ENCODE peak calls at places on chromosomes 3 and 15, in ten cellular contexts. H is AG10803; P is ovary; G is astrocyte of the spinal cord; L is AG04450; U is left lung; T is naive thymus-derived CD4-positive, alpha-beta T cell; S is upper lobe of left lung; A is spleen; D is psoas muscle. W is an unnamed sample.

GRCh38 chr3:69791111-69791510 is 51.8 kb downstream of the MITF start:
- DNase-seq in H (peak; percentile 85), P (peak; percentile 77), G (peak; percentile 59), L (no peak), U (peak; percentile 83), T (no peak), S (no peak), A (no peak), D (peak; percentile 83), W (no peak)

GRCh38 chr3:127734754-127735473 is 62.2 kb downstream of the ABTB1 start:
- DNase-seq in H (peak; percentile 99), P (no peak), G (peak; percentile 99), L (peak; percentile 85), U (peak; percentile 56), T (no peak), S (no peak), A (peak; percentile 66), D (peak; percentile 56), W (no peak)

GRCh38 chr3:127735767-127736693 is 63.3 kb downstream of the ABTB1 start:
- DNase-seq in H (peak; percentile 80), P (peak; percentile 27), G (peak; percentile 85), L (peak; percentile 44), U (no peak), T (no peak), S (no peak), A (peak; percentile 73), D (no peak), W (no peak)

GRCh38 chr3:76065975-76066374 is 280.6 kb upstream of the ZNF717 start:
- DNase-seq in H (no peak), P (no peak), G (no peak), L (no peak), U (no peak), T (no peak), S (no peak), A (no peak), D (no peak), W (no peak)

GRCh38 chr15:73992594-73992898 is 451 bp upstream of the STOML1 start:
- DNase-seq in H (no peak), P (no peak), G (no peak), L (no peak), U (no peak), T (no peak), S (no peak), A (no peak), D (no peak), W (no peak)

GRCh38 chr15:50979041-50979440 is 70.6 kb downstream of the AP4E1 start:
- DNase-seq in H (peak; percentile 29), P (no peak), G (peak; percentile 47), L (no peak), U (no peak), T (no peak), S (no peak), A (no peak), D (no peak), W (no peak)

GRCh38 chr15:89781891-89782618 is 5.9 kb downstream of the MESP2 start:
- DNase-seq in H (peak; percentile 66), P (no peak), G (peak; percentile 55), L (no peak), U (no peak), T (no peak), S (no peak), A (peak; percentile 48), D (no peak), W (no peak)

GRCh38 chr3:58899159-58899952 is 150.5 kb downstream of the CFAP20DC start:
- DNase-seq in H (peak; percentile 25), P (peak; percentile 19), G (peak; percentile 1), L (no peak), U (peak; percentile 34), T (no peak), S (no peak), A (peak; percentile 76), D (peak; percentile 27), W (peak; percentile 5)

GRCh38 chr3:155032918-155033317 is 47.2 kb upstream of the MME start:
- DNase-seq in H (peak; percentile 76), P (no peak), G (peak; percentile 51), L (peak; percentile 16), U (no peak), T (no peak), S (no peak), A (no peak), D (no peak), W (no peak)

GRCh38 chr3:33115024-33115768 is 1.4 kb downstream of the CRTAP start:
- DNase-seq in H (peak; percentile 88), P (peak; percentile 66), G (peak; percentile 89), L (peak; percentile 36), U (peak; percentile 90), T (no peak), S (no peak), A (peak; percentile 80), D (peak; percentile 78), W (no peak)

GRCh38 chr15:59443341-59444081 is 5.5 kb downstream of the FAM81A start:
- DNase-seq in H (no peak), P (no peak), G (no peak), L (no peak), U (no peak), T (no peak), S (no peak), A (no peak), D (no peak), W (no peak)

GRCh38 chr3:126509565-126510322 is 7.8 kb downstream of the UROC1 start:
- DNase-seq in H (no peak), P (no peak), G (no peak), L (no peak), U (peak; percentile 29), T (no peak), S (no peak), A (peak; percentile 53), D (no peak), W (no peak)

GRCh38 chr3:186815490-186815889 is 9.2 kb upstream of the RFC4 start:
- DNase-seq in H (peak; percentile 75), P (no peak), G (peak; percentile 37), L (no peak), U (no peak), T (no peak), S (no peak), A (no peak), D (no peak), W (peak; percentile 17)

GRCh38 chr15:100687532-100688215 is 85.3 kb downstream of the ASB7 start:
- DNase-seq in H (peak; percentile 81), P (no peak), G (peak; percentile 85), L (no peak), U (no peak), T (no peak), S (no peak), A (no peak), D (no peak), W (no peak)

GRCh38 chr3:189270248-189270832 is 98.6 kb downstream of the TPRG1 start:
- DNase-seq in H (peak; percentile 89), P (no peak), G (peak; percentile 85), L (peak; percentile 48), U (peak; percentile 55), T (no peak), S (no peak), A (no peak), D (peak; percentile 32), W (peak; percentile 22)

GRCh38 chr3:183491109-183491922 is 62.9 kb upstream of the MCF2L2 start:
- DNase-seq in H (no peak), P (no peak), G (no peak), L (no peak), U (no peak), T (no peak), S (peak; percentile 32), A (no peak), D (no peak), W (no peak)

GRCh38 chr15:70479785-70480184 is 283.6 kb downstream of the UACA start:
- DNase-seq in H (no peak), P (no peak), G (no peak), L (no peak), U (no peak), T (no peak), S (no peak), A (peak; percentile 33), D (no peak), W (no peak)

GRCh38 chr15:28979208-28979891 is 93.6 kb downstream of the APBA2 start:
- DNase-seq in H (no peak), P (no peak), G (no peak), L (no peak), U (no peak), T (no peak), S (no peak), A (peak; percentile 48), D (no peak), W (no peak)

DNA sequence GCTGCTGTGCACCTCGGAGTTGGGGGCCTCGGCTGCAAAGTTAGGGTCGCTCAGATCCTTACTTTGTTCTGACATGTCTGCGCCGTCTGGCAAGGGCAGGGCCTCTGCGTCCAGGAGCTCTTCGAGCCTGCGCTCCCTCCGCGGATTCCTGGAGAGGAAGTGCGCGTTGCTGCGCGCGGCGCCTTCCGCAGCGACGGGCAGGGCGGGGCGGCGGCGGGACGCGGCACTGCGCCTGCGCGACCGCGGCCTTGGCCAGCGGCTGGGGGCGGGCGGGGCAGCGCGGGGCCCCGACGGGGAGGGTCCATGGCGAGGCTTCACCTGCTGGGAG is at the start of gene NDN:
- DNase-seq in H (peak; percentile 64), P (peak; percentile 71), G (peak; percentile 37), L (no peak), U (peak; percentile 35), T (no peak), S (peak; percentile 92), A (no peak), D (peak; percentile 42), W (peak; percentile 37)
- H3K4me3 ChIP-seq in H (peak within 1 kb of the TSS; percentile 65), P (peak within 1 kb of the TSS; percentile 55), G (peak within 1 kb of the TSS; percentile 55), L (peak within 1 kb of the TSS; percentile 66), U (peak within 1 kb of the TSS; percentile 41), T (no peak within 1 kb of the TSS), S (peak within 1 kb of the TSS; percentile 26), A (peak within 1 kb of the TSS; percentile 21), D (peak within 1 kb of the TSS; percentile 63), W (peak within 1 kb of the TSS; percentile 61)

GRCh38 chr3:98969295-98969694 is 67.8 kb upstream of the DCBLD2 start:
- DNase-seq in H (no peak), P (no peak), G (no peak), L (no peak), U (no peak), T (no peak), S (no peak), A (no peak), D (no peak), W (no peak)
- H3K4me3 ChIP-seq in H (no peak overlapping the region), P (no peak overlapping the region), G (no peak overlapping the region), L (no peak overlapping the region), U (no peak overlapping the region), T (no peak overlapping the region), S (no peak overlapping the region), A (no peak overlapping the region), D (no peak overlapping the region), W (no peak overlapping the region)

GRCh38 chr3:147613710-147614109 is 204.5 kb downstream of the ZIC1 start:
- DNase-seq in H (no peak), P (no peak), G (peak; percentile 61), L (no peak), U (no peak), T (no peak), S (no peak), A (no peak), D (no peak), W (no peak)
- H3K4me3 ChIP-seq in H (no peak overlapping the region), P (no peak overlapping the region), G (no peak overlapping the region), L (no peak overlapping the region), U (no peak overlapping the region), T (no peak overlapping the region), S (no peak overlapping the region), A (no peak overlapping the region), D (no peak overlapping the region), W (no peak overlapping the region)

DNA sequence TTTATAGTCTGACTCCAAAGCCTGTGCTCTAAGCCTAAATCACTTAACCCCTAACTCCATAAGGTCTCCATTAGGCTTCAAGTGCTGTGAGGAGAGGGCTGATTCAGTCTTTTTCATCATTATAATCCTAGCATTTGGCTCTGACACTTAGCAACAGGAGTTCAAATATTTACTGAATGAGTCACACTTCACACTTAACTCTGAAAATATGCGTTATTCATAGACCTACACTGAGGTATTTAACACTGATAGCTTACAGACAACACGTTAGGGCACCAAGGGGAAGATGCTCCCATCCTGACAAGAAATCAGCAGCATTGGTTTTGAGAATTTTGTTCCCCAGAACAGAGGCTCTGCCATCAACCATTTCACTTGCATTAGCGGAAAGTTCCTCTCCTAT is 53.5 kb downstream of the MSL2 start:
- DNase-seq in H (peak; percentile 94), P (no peak), G (peak; percentile 85), L (peak; percentile 43), U (no peak), T (no peak), S (no peak), A (no peak), D (no peak), W (no peak)
- H3K4me3 ChIP-seq in H (no peak overlapping the region), P (no peak overlapping the region), G (no peak overlapping the region), L (no peak overlapping the region), U (no peak overlapping the region), T (no peak overlapping the region), S (no peak overlapping the region), A (no peak overlapping the region), D (no peak overlapping the region), W (no peak overlapping the region)